ENCODE peak calls at places on chromosomes 3 and 15, in eight cellular contexts. One of them, this sample, is unnamed.

GRCh38 chr15:71261934-71262333 is 146.7 kb downstream of the THSD4 start:
- DNase-seq in NCI-H1694 treated with DMSO at 0.1 percent for 48 hours: no peak
- DNase-seq in H4: no peak
- DNase-seq in breast epithelium: no peak
- DNase-seq in activated T-cell treated with anti-CD3 and anti-CD28 coated beads for 1 hour: no peak
- DNase-seq in myocyte: no peak
- DNase-seq in foreskin fibroblast: no peak
- DNase-seq in activated CD8-positive, alpha-beta memory T cell treated with anti-CD3 and anti-CD28 coated beads for 48 hours: no peak
- DNase-seq in this sample: no peak

GRCh38 chr3:178170698-178171535 is 365.3 kb upstream of the KCNMB2 start:
- DNase-seq in NCI-H1694 treated with DMSO at 0.1 percent for 48 hours: no peak
- DNase-seq in H4: peak; percentile 90
- DNase-seq in breast epithelium: no peak
- DNase-seq in activated T-cell treated with anti-CD3 and anti-CD28 coated beads for 1 hour: no peak
- DNase-seq in myocyte: peak; percentile 77
- DNase-seq in foreskin fibroblast: peak; percentile 88
- DNase-seq in activated CD8-positive, alpha-beta memory T cell treated with anti-CD3 and anti-CD28 coated beads for 48 hours: no peak
- DNase-seq in this sample: no peak

GRCh38 chr15:80070840-80071239 is 11.4 kb downstream of the ZFAND6 start:
- DNase-seq in NCI-H1694 treated with DMSO at 0.1 percent for 48 hours: no peak
- DNase-seq in H4: no peak
- DNase-seq in breast epithelium: no peak
- DNase-seq in activated T-cell treated with anti-CD3 and anti-CD28 coated beads for 1 hour: no peak
- DNase-seq in myocyte: no peak
- DNase-seq in foreskin fibroblast: no peak
- DNase-seq in activated CD8-positive, alpha-beta memory T cell treated with anti-CD3 and anti-CD28 coated beads for 48 hours: no peak
- DNase-seq in this sample: no peak

GRCh38 chr15:68298882-68299381 is 21.4 kb downstream of the FEM1B start:
- DNase-seq in NCI-H1694 treated with DMSO at 0.1 percent for 48 hours: no peak
- DNase-seq in H4: no peak
- DNase-seq in breast epithelium: no peak
- DNase-seq in activated T-cell treated with anti-CD3 and anti-CD28 coated beads for 1 hour: no peak
- DNase-seq in myocyte: no peak
- DNase-seq in foreskin fibroblast: no peak
- DNase-seq in activated CD8-positive, alpha-beta memory T cell treated with anti-CD3 and anti-CD28 coated beads for 48 hours: no peak
- DNase-seq in this sample: no peak

GRCh38 chr15:100438570-100438969 is 90.2 kb downstream of the CERS3 start:
- DNase-seq in NCI-H1694 treated with DMSO at 0.1 percent for 48 hours: peak; percentile 1
- DNase-seq in H4: peak; percentile 11
- DNase-seq in breast epithelium: no peak
- DNase-seq in activated T-cell treated with anti-CD3 and anti-CD28 coated beads for 1 hour: peak; percentile 18
- DNase-seq in myocyte: peak; percentile 3
- DNase-seq in foreskin fibroblast: no peak
- DNase-seq in activated CD8-positive, alpha-beta memory T cell treated with anti-CD3 and anti-CD28 coated beads for 48 hours: no peak
- DNase-seq in this sample: no peak

GRCh38 chr3:58495101-58495500 is 3.2 kb downstream of the KCTD6 start:
- DNase-seq in NCI-H1694 treated with DMSO at 0.1 percent for 48 hours: no peak
- DNase-seq in H4: no peak
- DNase-seq in breast epithelium: no peak
- DNase-seq in activated T-cell treated with anti-CD3 and anti-CD28 coated beads for 1 hour: no peak
- DNase-seq in myocyte: no peak
- DNase-seq in foreskin fibroblast: peak; percentile 21
- DNase-seq in activated CD8-positive, alpha-beta memory T cell treated with anti-CD3 and anti-CD28 coated beads for 48 hours: no peak
- DNase-seq in this sample: no peak

GRCh38 chr3:17302774-17303173 is 418.0 kb downstream of the PLCL2 start:
- DNase-seq in NCI-H1694 treated with DMSO at 0.1 percent for 48 hours: no peak
- DNase-seq in H4: no peak
- DNase-seq in breast epithelium: no peak
- DNase-seq in activated T-cell treated with anti-CD3 and anti-CD28 coated beads for 1 hour: no peak
- DNase-seq in myocyte: peak; percentile 68
- DNase-seq in foreskin fibroblast: peak; percentile 29
- DNase-seq in activated CD8-positive, alpha-beta memory T cell treated with anti-CD3 and anti-CD28 coated beads for 48 hours: no peak
- DNase-seq in this sample: no peak

GRCh38 chr3:9955611-9956352 is 3.6 kb upstream of the PRRT3 start:
- DNase-seq in NCI-H1694 treated with DMSO at 0.1 percent for 48 hours: no peak
- DNase-seq in H4: no peak
- DNase-seq in breast epithelium: no peak
- DNase-seq in activated T-cell treated with anti-CD3 and anti-CD28 coated beads for 1 hour: no peak
- DNase-seq in myocyte: peak; percentile 63
- DNase-seq in foreskin fibroblast: no peak
- DNase-seq in activated CD8-positive, alpha-beta memory T cell treated with anti-CD3 and anti-CD28 coated beads for 48 hours: no peak
- DNase-seq in this sample: no peak

GRCh38 chr15:62766599-62766998 is 275.9 kb upstream of the TPM1 start:
- DNase-seq in NCI-H1694 treated with DMSO at 0.1 percent for 48 hours: no peak
- DNase-seq in H4: no peak
- DNase-seq in breast epithelium: no peak
- DNase-seq in activated T-cell treated with anti-CD3 and anti-CD28 coated beads for 1 hour: no peak
- DNase-seq in myocyte: no peak
- DNase-seq in foreskin fibroblast: no peak
- DNase-seq in activated CD8-positive, alpha-beta memory T cell treated with anti-CD3 and anti-CD28 coated beads for 48 hours: no peak
- DNase-seq in this sample: no peak

GRCh38 chr15:77619883-77620282 is 12.8 kb downstream of the LINGO1 start:
- DNase-seq in NCI-H1694 treated with DMSO at 0.1 percent for 48 hours: no peak
- DNase-seq in H4: no peak
- DNase-seq in breast epithelium: no peak
- DNase-seq in activated T-cell treated with anti-CD3 and anti-CD28 coated beads for 1 hour: no peak
- DNase-seq in myocyte: no peak
- DNase-seq in foreskin fibroblast: no peak
- DNase-seq in activated CD8-positive, alpha-beta memory T cell treated with anti-CD3 and anti-CD28 coated beads for 48 hours: no peak
- DNase-seq in this sample: no peak

GRCh38 chr15:99703603-99704443 is 29.4 kb downstream of the LYSMD4 start:
- DNase-seq in NCI-H1694 treated with DMSO at 0.1 percent for 48 hours: peak; percentile 24
- DNase-seq in H4: peak; percentile 89
- DNase-seq in breast epithelium: no peak
- DNase-seq in activated T-cell treated with anti-CD3 and anti-CD28 coated beads for 1 hour: no peak
- DNase-seq in myocyte: peak; percentile 89
- DNase-seq in foreskin fibroblast: peak; percentile 75
- DNase-seq in activated CD8-positive, alpha-beta memory T cell treated with anti-CD3 and anti-CD28 coated beads for 48 hours: no peak
- DNase-seq in this sample: no peak

GRCh38 chr3:157274644-157275137 is 114.7 kb upstream of the CCNL1 start:
- DNase-seq in NCI-H1694 treated with DMSO at 0.1 percent for 48 hours: no peak
- DNase-seq in H4: no peak
- DNase-seq in breast epithelium: no peak
- DNase-seq in activated T-cell treated with anti-CD3 and anti-CD28 coated beads for 1 hour: no peak
- DNase-seq in myocyte: no peak
- DNase-seq in foreskin fibroblast: no peak
- DNase-seq in activated CD8-positive, alpha-beta memory T cell treated with anti-CD3 and anti-CD28 coated beads for 48 hours: no peak
- DNase-seq in this sample: no peak

GRCh38 chr15:65916664-65917406 is 47.5 kb downstream of the RAB11A start:
- DNase-seq in NCI-H1694 treated with DMSO at 0.1 percent for 48 hours: no peak
- DNase-seq in H4: peak; percentile 68
- DNase-seq in breast epithelium: peak; percentile 57
- DNase-seq in activated T-cell treated with anti-CD3 and anti-CD28 coated beads for 1 hour: no peak
- DNase-seq in myocyte: peak; percentile 59
- DNase-seq in foreskin fibroblast: peak; percentile 52
- DNase-seq in activated CD8-positive, alpha-beta memory T cell treated with anti-CD3 and anti-CD28 coated beads for 48 hours: peak; percentile 10
- DNase-seq in this sample: peak; percentile 58

GRCh38 chr3:57911588-57911987 is 96.6 kb upstream of the FLNB start:
- DNase-seq in NCI-H1694 treated with DMSO at 0.1 percent for 48 hours: no peak
- DNase-seq in H4: no peak
- DNase-seq in breast epithelium: no peak
- DNase-seq in activated T-cell treated with anti-CD3 and anti-CD28 coated beads for 1 hour: no peak
- DNase-seq in myocyte: peak; percentile 13
- DNase-seq in foreskin fibroblast: no peak
- DNase-seq in activated CD8-positive, alpha-beta memory T cell treated with anti-CD3 and anti-CD28 coated beads for 48 hours: no peak
- DNase-seq in this sample: no peak

GRCh38 chr15:81221449-81221848 is 24.8 kb downstream of the IL16 start:
- DNase-seq in NCI-H1694 treated with DMSO at 0.1 percent for 48 hours: no peak
- DNase-seq in H4: no peak
- DNase-seq in breast epithelium: no peak
- DNase-seq in activated T-cell treated with anti-CD3 and anti-CD28 coated beads for 1 hour: no peak
- DNase-seq in myocyte: no peak
- DNase-seq in foreskin fibroblast: no peak
- DNase-seq in activated CD8-positive, alpha-beta memory T cell treated with anti-CD3 and anti-CD28 coated beads for 48 hours: no peak
- DNase-seq in this sample: no peak

GRCh38 chr15:91116379-91117067 is 16.5 kb downstream of the SV2B start:
- DNase-seq in NCI-H1694 treated with DMSO at 0.1 percent for 48 hours: no peak
- DNase-seq in H4: no peak
- DNase-seq in breast epithelium: no peak
- DNase-seq in activated T-cell treated with anti-CD3 and anti-CD28 coated beads for 1 hour: no peak
- DNase-seq in myocyte: no peak
- DNase-seq in foreskin fibroblast: no peak
- DNase-seq in activated CD8-positive, alpha-beta memory T cell treated with anti-CD3 and anti-CD28 coated beads for 48 hours: no peak
- DNase-seq in this sample: peak; percentile 37

This sample was measured in GM18507.